ENCODE peak calls at places on chromosomes 4 and X, in eight cellular contexts. One of them, this sample, is unnamed.
A peak's percentile ranks its signal among the peaks of the same experiment; 100 is the strongest.

GRCh38 chr4:153188966-153189801 is 15.1 kb upstream of the TRIM2 start:
- ATAC-seq in Right ventricle myocardium superior: no peak
- ATAC-seq in esophagus mucosa: peak; percentile 48
- ATAC-seq in natural killer cell: no peak
- ATAC-seq in HCT116: no peak
- ATAC-seq in left ventricle myocardium superior: no peak
- ATAC-seq in right cardiac atrium: no peak
- ATAC-seq in mucosa of descending colon: peak; percentile 89
- ATAC-seq in this sample: no peak

GRCh38 chr4:167233523-167234387 is 539 bp downstream of the SPOCK3 start:
- ATAC-seq in Right ventricle myocardium superior: peak; percentile 31
- ATAC-seq in esophagus mucosa: no peak
- ATAC-seq in natural killer cell: no peak
- ATAC-seq in HCT116: peak; percentile 55
- ATAC-seq in left ventricle myocardium superior: peak; percentile 45
- ATAC-seq in right cardiac atrium: peak; percentile 51
- ATAC-seq in mucosa of descending colon: no peak
- ATAC-seq in this sample: peak; percentile 42

GRCh38 chr4:4580494-4580893 is 38.6 kb upstream of the STX18 start:
- ATAC-seq in Right ventricle myocardium superior: no peak
- ATAC-seq in esophagus mucosa: no peak
- ATAC-seq in natural killer cell: no peak
- ATAC-seq in HCT116: no peak
- ATAC-seq in left ventricle myocardium superior: no peak
- ATAC-seq in right cardiac atrium: no peak
- ATAC-seq in mucosa of descending colon: no peak
- ATAC-seq in this sample: no peak

GRCh38 chr4:168451331-168451730 is 29.0 kb downstream of the DDX60L start:
- ATAC-seq in Right ventricle myocardium superior: no peak
- ATAC-seq in esophagus mucosa: no peak
- ATAC-seq in natural killer cell: peak; percentile 72
- ATAC-seq in HCT116: peak; percentile 28
- ATAC-seq in left ventricle myocardium superior: no peak
- ATAC-seq in right cardiac atrium: no peak
- ATAC-seq in mucosa of descending colon: no peak
- ATAC-seq in this sample: peak; percentile 47

GRCh38 chrX:141415889-141416288 is 168.6 kb downstream of the SPANXA1 start:
- ATAC-seq in Right ventricle myocardium superior: no peak
- ATAC-seq in esophagus mucosa: no peak
- ATAC-seq in natural killer cell: no peak
- ATAC-seq in HCT116: no peak
- ATAC-seq in left ventricle myocardium superior: no peak
- ATAC-seq in right cardiac atrium: no peak
- ATAC-seq in mucosa of descending colon: no peak
- ATAC-seq in this sample: no peak

GRCh38 chr4:188606635-188607034 is 467.4 kb downstream of the TRIML1 start:
- ATAC-seq in Right ventricle myocardium superior: no peak
- ATAC-seq in esophagus mucosa: no peak
- ATAC-seq in natural killer cell: no peak
- ATAC-seq in HCT116: no peak
- ATAC-seq in left ventricle myocardium superior: no peak
- ATAC-seq in right cardiac atrium: no peak
- ATAC-seq in mucosa of descending colon: no peak
- ATAC-seq in this sample: no peak

GRCh38 chr4:28241021-28241420 is 1380.4 kb downstream of the STIM2 start:
- ATAC-seq in Right ventricle myocardium superior: no peak
- ATAC-seq in esophagus mucosa: no peak
- ATAC-seq in natural killer cell: no peak
- ATAC-seq in HCT116: no peak
- ATAC-seq in left ventricle myocardium superior: no peak
- ATAC-seq in right cardiac atrium: no peak
- ATAC-seq in mucosa of descending colon: no peak
- ATAC-seq in this sample: no peak

GRCh38 chr4:106529348-106530033 is 160.9 kb upstream of the GIMD1 start:
- ATAC-seq in Right ventricle myocardium superior: no peak
- ATAC-seq in esophagus mucosa: no peak
- ATAC-seq in natural killer cell: no peak
- ATAC-seq in HCT116: no peak
- ATAC-seq in left ventricle myocardium superior: no peak
- ATAC-seq in right cardiac atrium: no peak
- ATAC-seq in mucosa of descending colon: no peak
- ATAC-seq in this sample: no peak

GRCh38 chr4:32203340-32203739 is 1483.2 kb downstream of the PCDH7 start:
- ATAC-seq in Right ventricle myocardium superior: no peak
- ATAC-seq in esophagus mucosa: no peak
- ATAC-seq in natural killer cell: no peak
- ATAC-seq in HCT116: no peak
- ATAC-seq in left ventricle myocardium superior: no peak
- ATAC-seq in right cardiac atrium: no peak
- ATAC-seq in mucosa of descending colon: no peak
- ATAC-seq in this sample: no peak

GRCh38 chrX:72372735-72373134 is 67.0 kb upstream of the CITED1 start:
- ATAC-seq in Right ventricle myocardium superior: no peak
- ATAC-seq in esophagus mucosa: peak; percentile 80
- ATAC-seq in natural killer cell: no peak
- ATAC-seq in HCT116: no peak
- ATAC-seq in left ventricle myocardium superior: no peak
- ATAC-seq in right cardiac atrium: no peak
- ATAC-seq in mucosa of descending colon: no peak
- ATAC-seq in this sample: no peak

GRCh38 chr4:102599455-102599854 is 98.3 kb downstream of the NFKB1 start:
- ATAC-seq in Right ventricle myocardium superior: no peak
- ATAC-seq in esophagus mucosa: peak; percentile 84
- ATAC-seq in natural killer cell: no peak
- ATAC-seq in HCT116: no peak
- ATAC-seq in left ventricle myocardium superior: no peak
- ATAC-seq in right cardiac atrium: peak; percentile 31
- ATAC-seq in mucosa of descending colon: no peak
- ATAC-seq in this sample: no peak

GRCh38 chr4:101018836-101019235 is 328.5 kb downstream of the PPP3CA start:
- ATAC-seq in Right ventricle myocardium superior: no peak
- ATAC-seq in esophagus mucosa: no peak
- ATAC-seq in natural killer cell: no peak
- ATAC-seq in HCT116: no peak
- ATAC-seq in left ventricle myocardium superior: no peak
- ATAC-seq in right cardiac atrium: no peak
- ATAC-seq in mucosa of descending colon: peak; percentile 31
- ATAC-seq in this sample: peak; percentile 91

GRCh38 chr4:89316187-89316586 is 8.6 kb upstream of the GPRIN3 start:
- ATAC-seq in Right ventricle myocardium superior: no peak
- ATAC-seq in esophagus mucosa: no peak
- ATAC-seq in natural killer cell: no peak
- ATAC-seq in HCT116: no peak
- ATAC-seq in left ventricle myocardium superior: no peak
- ATAC-seq in right cardiac atrium: no peak
- ATAC-seq in mucosa of descending colon: no peak
- ATAC-seq in this sample: no peak

GRCh38 chr4:86302242-86302641 is 57.6 kb downstream of the MAPK10 start:
- ATAC-seq in Right ventricle myocardium superior: peak; percentile 60
- ATAC-seq in esophagus mucosa: peak; percentile 79
- ATAC-seq in natural killer cell: no peak
- ATAC-seq in HCT116: no peak
- ATAC-seq in left ventricle myocardium superior: peak; percentile 80
- ATAC-seq in right cardiac atrium: peak; percentile 72
- ATAC-seq in mucosa of descending colon: peak; percentile 52
- ATAC-seq in this sample: no peak

GRCh38 chr4:25160714-25161598 is 707 bp upstream of the SEPSECS start:
- ATAC-seq in Right ventricle myocardium superior: peak; percentile 54
- ATAC-seq in esophagus mucosa: peak; percentile 56
- ATAC-seq in natural killer cell: peak; percentile 30
- ATAC-seq in HCT116: peak; percentile 56
- ATAC-seq in left ventricle myocardium superior: peak; percentile 49
- ATAC-seq in right cardiac atrium: peak; percentile 69
- ATAC-seq in mucosa of descending colon: peak; percentile 59
- ATAC-seq in this sample: no peak